ENCODE peak calls at places on chromosomes 6 and 20, in five cellular contexts. S, H, Q, G and K are unnamed samples.

GRCh38 chr20:32841632-32842031 is 17.1 kb upstream of the EFCAB8 start:
- DNase-seq in H (no peak), G (no peak), Q (no peak), S (no peak), K (no peak)

GRCh38 chr6:81575446-81575845 is 177.0 kb downstream of the TENT5A start:
- DNase-seq in Q (no peak), S (no peak), G (no peak), H (no peak), K (no peak)

GRCh38 chr6:168120390-168121307 is 41.6 kb upstream of the FRMD1 start:
- DNase-seq in G (no peak), H (no peak), Q (no peak), S (no peak), K (peak)

GRCh38 chr6:89161326-89162046 is 15.6 kb downstream of the PM20D2 start:
- DNase-seq in H (no peak), G (no peak), Q (no peak), S (no peak), K (no peak)

GRCh38 chr6:155250701-155251381 is 13.0 kb upstream of the CLDN20 start:
- DNase-seq in S (no peak), G (no peak), Q (no peak), H (no peak), K (no peak)

GRCh38 chr6:39821739-39822532 is 29.8 kb downstream of the DAAM2 start:
- DNase-seq in Q (no peak), H (no peak), G (no peak), S (no peak), K (no peak)

GRCh38 chr6:110875548-110876169 is 1.1 kb downstream of the AMD1 start:
- DNase-seq in Q (peak), H (peak), S (peak), G (peak), K (no peak)

GRCh38 chr20:3071610-3072529 is at the start of gene OXT:
- DNase-seq in G (peak), H (peak), Q (peak), S (no peak), K (peak)

GRCh38 chr6:85429346-85429745 is 20.5 kb upstream of the NT5E start:
- DNase-seq in Q (no peak), S (no peak), G (no peak), H (no peak), K (no peak)

GRCh38 chr6:8014947-8015346 is 49.2 kb downstream of the BLOC1S5 start:
- DNase-seq in Q (no peak), S (no peak), G (no peak), H (no peak), K (no peak)

GRCh38 chr6:94300424-94301144 is 881.2 kb upstream of the EPHA7 start:
- DNase-seq in G (no peak), S (no peak), Q (no peak), H (no peak), K (no peak)

GRCh38 chr6:4967301-4968030 is 36.4 kb downstream of the RPP40 start:
- DNase-seq in H (no peak), G (no peak), S (no peak), Q (no peak), K (no peak)

GRCh38 chr20:61218886-61219480 is 33.1 kb upstream of the CDH4 start:
- DNase-seq in H (no peak), S (no peak), Q (no peak), G (no peak), K (no peak)

GRCh38 chr20:64049060-64049886 is at the start of gene SOX18:
- DNase-seq in S (no peak), G (no peak), Q (peak), H (no peak), K (no peak)

GRCh38 chr6:165663283-165663735 is 268 bp upstream of the PDE10A start:
- DNase-seq in S (no peak), G (peak), H (no peak), Q (no peak), K (no peak)

GRCh38 chr20:21433329-21433890 is 36.1 kb upstream of the NKX2-4 start:
- DNase-seq in G (no peak), S (no peak), H (no peak), Q (no peak), K (no peak)

GRCh38 chr6:136524936-136525413 is 25.2 kb downstream of the MAP7 start:
- DNase-seq in H (no peak), G (no peak), S (no peak), Q (no peak), K (no peak)

GRCh38 chr6:43699564-43700186 is 12.1 kb upstream of the MRPS18A start:
- DNase-seq in S (no peak), H (no peak), G (no peak), Q (no peak), K (no peak)

GRCh38 chr6:100663219-100663863 is 198.6 kb upstream of the SIM1 start:
- DNase-seq in H (no peak), S (no peak), G (no peak), Q (no peak), K (no peak)

GRCh38 chr6:163943647-163944395 is 529.3 kb downstream of the QKI start:
- DNase-seq in Q (peak), H (no peak), S (no peak), G (no peak), K (no peak)
- TF ChIP-seq CTCF in Q (no peak), H (no peak), S (no peak), G (no peak), K (no peak)

DNA sequence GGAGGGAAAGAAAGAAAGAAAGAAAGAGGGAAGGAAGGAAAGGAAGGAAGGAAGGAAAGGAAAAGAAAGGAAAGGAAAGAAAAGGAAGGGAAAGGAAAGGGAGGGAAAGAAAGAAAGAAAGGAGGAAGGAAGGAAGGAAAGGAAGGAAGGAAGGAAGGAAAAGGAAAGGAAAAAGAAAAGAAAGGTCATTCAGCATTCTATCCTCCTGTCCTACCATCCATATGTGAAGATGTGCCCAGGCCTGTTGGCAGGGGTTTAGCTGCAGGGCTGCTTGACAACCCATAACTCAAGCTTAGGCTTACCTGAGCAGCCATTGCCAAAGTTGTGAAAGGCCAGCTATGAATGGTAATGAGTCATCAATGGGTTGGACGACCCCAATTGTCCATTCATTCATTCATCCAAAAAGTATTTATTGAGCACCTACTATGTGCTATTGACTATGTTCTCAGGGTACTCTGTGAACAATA is 49.9 kb upstream of the OCSTAMP start:
- DNase-seq in G (no peak), S (no peak), H (no peak), Q (no peak), K (no peak)
- TF ChIP-seq CTCF in G (no peak), S (no peak), H (no peak), Q (no peak), K (no peak)

GRCh38 chr6:33607126-33607783 is 13.9 kb upstream of the ITPR3 start:
- DNase-seq in S (no peak), G (no peak), H (no peak), Q (no peak), K (no peak)

GRCh38 chr6:33609019-33609418 is 12.1 kb upstream of the ITPR3 start:
- DNase-seq in Q (no peak), H (no peak), G (no peak), S (no peak), K (no peak)

GRCh38 chr6:33609444-33610034 is 11.6 kb upstream of the ITPR3 start:
- DNase-seq in G (no peak), H (no peak), S (peak), Q (no peak), K (no peak)

GRCh38 chr6:33606642-33607041 is 14.5 kb upstream of the ITPR3 start:
- DNase-seq in H (no peak), Q (no peak), G (no peak), S (no peak), K (no peak)

GRCh38 chr6:33607784-33608161 is 13.3 kb upstream of the ITPR3 start:
- DNase-seq in S (peak), G (no peak), H (peak), Q (no peak), K (no peak)
- TF ChIP-seq CTCF in S (peak), G (no peak), H (peak), Q (no peak), K (no peak)

GRCh38 chr20:48827880-48828733 is at the start of gene PREX1:
- DNase-seq in H (peak), G (peak), Q (peak), S (peak), K (peak)
- TF ChIP-seq CTCF in H (no peak), G (no peak), Q (no peak), S (peak), K (no peak)

GRCh38 chr6:3409699-3410384 is 47.0 kb downstream of the SLC22A23 start:
- DNase-seq in S (no peak), Q (no peak), G (no peak), H (no peak), K (no peak)

GRCh38 chr6:3411967-3412778 is 44.7 kb downstream of the SLC22A23 start:
- DNase-seq in H (no peak), Q (no peak), G (no peak), S (no peak), K (no peak)

GRCh38 chr6:3408665-3409064 is 48.2 kb downstream of the SLC22A23 start:
- DNase-seq in H (no peak), G (no peak), S (no peak), Q (no peak), K (no peak)

GRCh38 chr6:3412779-3413500 is 43.9 kb downstream of the SLC22A23 start:
- DNase-seq in G (no peak), H (no peak), Q (no peak), S (no peak), K (no peak)

DNA sequence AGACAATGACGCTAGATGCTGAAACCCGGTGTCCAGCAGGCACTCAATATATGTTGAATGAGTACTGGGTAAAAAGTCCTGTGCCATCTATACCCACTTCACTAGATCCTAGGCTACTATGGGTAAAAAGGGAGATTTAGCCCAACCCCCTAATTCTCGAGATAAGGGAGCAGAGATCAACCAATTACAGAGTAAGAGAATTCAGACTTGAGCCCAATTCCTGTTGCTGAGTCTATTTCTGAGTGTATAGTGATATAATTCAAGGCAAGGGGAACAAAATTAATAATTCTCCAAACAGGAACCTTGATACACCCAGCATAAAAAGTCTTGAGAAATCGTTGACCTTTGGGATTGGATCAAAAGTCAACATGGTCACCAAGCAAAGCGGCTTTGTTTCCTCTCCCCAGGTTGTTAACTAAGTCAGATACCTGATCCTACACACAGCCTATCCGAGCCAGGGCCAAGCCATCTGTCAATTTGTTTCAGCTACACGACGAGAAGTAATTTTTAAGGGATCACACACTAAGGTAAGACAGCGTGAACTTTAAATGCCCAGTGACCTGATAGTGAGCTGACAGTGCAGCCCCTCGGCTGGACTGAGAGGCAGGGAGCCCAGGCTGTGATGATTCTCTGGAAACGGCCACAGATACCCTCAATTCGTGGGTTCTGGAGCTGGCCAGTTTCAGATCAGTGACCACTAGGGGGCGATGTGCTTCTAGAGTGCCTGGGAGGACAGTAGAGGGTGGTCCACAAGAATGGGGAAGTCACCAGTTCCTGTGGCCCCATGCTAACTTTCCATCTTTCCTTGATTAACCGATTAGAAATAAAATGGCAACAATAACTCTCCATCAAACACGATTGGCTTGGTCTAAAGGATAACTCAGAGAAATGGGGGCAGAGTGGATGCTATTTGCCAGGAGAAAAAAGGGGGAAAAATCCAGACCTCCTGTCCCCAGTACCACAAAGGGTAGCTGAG is 46.2 kb downstream of the SLC22A23 start:
- DNase-seq in G (no peak), Q (peak), S (peak), H (peak), K (peak)
- TF ChIP-seq CTCF in G (peak), Q (peak), S (peak), H (peak), K (peak)

GRCh38 chr6:21753571-21754108 is 160.1 kb downstream of the SOX4 start:
- DNase-seq in G (no peak), H (no peak), S (no peak), Q (no peak), K (no peak)
- TF ChIP-seq CTCF in G (no peak), H (no peak), S (no peak), Q (no peak), K (no peak)

GRCh38 chr6:73129653-73130443 is 95.4 kb downstream of the KHDC1L start:
- DNase-seq in H (peak), Q (peak), G (peak), S (peak), K (peak)

GRCh38 chr6:73139681-73140080 is 85.6 kb downstream of the KHDC1L start:
- DNase-seq in S (no peak), G (no peak), H (no peak), Q (no peak), K (no peak)

GRCh38 chr6:73131706-73132105 is 93.6 kb downstream of the KHDC1L start:
- DNase-seq in S (no peak), Q (no peak), G (no peak), H (no peak), K (no peak)

GRCh38 chr6:73134588-73134987 is 90.7 kb downstream of the KHDC1L start:
- DNase-seq in Q (peak), H (no peak), S (peak), G (peak), K (no peak)
- TF ChIP-seq CTCF in Q (peak), H (peak), S (peak), G (no peak), K (no peak)

DNA sequence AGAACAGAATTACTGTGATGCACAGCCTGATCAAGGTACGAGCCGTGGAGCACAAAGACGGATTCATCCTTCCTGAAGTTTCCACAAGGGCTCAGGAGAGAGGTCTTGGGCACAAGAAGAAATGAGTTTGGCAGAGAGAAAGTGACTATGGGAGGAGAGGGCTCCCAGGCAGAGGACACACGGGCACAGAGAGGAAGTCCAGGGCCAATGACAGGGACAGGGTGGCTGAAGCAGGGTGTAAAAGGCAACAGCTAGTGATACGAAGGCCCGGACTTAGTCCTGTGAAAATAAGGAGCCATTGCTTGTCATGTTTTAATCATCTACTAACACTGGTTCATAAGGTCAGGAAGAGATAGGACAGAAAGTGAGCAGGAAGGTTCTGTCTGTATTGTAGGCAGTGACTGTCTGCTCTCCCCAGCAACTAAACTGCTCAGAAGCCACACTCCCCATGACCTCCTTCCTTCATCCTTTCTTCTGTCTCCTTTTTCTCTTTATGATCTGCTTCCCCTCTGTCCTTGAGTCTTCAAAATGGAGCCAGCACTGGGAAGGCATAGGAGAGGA is 204.7 kb upstream of the SHLD1 start:
- DNase-seq in Q (no peak), G (no peak), H (no peak), S (no peak), K (no peak)
- TF ChIP-seq CTCF in Q (no peak), G (no peak), H (no peak), S (no peak), K (no peak)

DNA sequence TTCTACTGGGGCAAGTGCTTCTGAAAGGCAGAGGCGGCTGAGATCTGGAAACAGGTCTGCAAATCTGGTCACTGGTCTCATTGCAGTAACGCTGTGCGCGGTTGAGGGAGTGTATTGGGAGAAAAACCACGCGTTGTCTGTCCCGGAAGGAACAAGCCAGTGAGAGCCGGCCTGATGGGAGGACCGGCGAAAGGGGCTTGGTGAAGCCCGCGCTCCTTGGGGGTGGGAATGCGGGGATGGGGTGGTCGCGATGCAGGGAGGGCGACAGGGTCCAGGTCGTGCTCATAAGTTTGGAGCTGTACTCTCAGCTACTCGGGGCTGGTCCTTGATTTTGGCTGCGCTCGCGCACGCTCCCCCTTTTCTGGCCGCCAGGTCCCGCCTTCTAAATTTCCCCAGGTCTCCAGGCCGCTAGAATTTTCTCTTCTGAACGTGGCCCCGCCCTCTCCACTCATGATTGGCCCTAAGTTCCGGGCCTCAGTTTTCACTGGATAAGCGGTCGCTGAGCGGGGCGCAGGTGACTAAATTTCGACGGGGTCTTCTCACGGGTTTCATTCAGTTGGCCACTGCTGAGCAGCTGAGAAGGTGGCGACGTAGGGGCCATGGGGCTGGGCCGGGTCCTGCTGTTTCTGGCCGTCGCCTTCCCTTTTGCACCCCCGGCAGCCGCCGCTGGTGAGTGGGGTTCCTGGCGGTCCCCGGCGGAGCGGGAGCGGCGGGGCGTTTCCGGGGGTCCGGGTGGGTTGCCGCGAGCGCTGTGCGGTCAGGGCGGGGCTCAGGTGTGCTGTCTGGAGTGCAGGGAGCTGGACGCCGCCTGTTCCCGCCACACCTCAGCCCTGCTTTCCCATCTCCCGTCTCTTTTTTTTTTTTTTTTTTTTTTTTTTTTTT is at the start of gene MICB:
- DNase-seq in S (peak), Q (peak), G (peak), H (peak), K (peak)
- TF ChIP-seq CTCF in S (no peak), Q (no peak), G (no peak), H (no peak), K (no peak)